ENCODE peak calls at places on chromosomes 11 and 22, in ten cellular contexts. I is stomach, U is esophagus muscularis mucosa, S is sigmoid colon, V is GM23338, C is K562, Y is endothelial cell of umbilical vein, W is SK-N-SH, F is prostate gland, H is vagina. Q is an unnamed sample.

GRCh38 chr11:48034926-48035876 is 54.8 kb downstream of the PTPRJ start:
- DNase-seq in I (peak; percentile 40), U (no peak), S (peak; percentile 93), V (no peak), C (no peak), Y (no peak), W (no peak), F (no peak), H (no peak), Q (peak; percentile 60)

GRCh38 chr11:12411806-12412727 is 34.7 kb downstream of the PARVA start:
- DNase-seq in I (peak; percentile 57), U (peak; percentile 92), S (peak; percentile 95), V (peak; percentile 90), C (peak; percentile 75), Y (peak; percentile 82), W (peak; percentile 81), F (no peak), H (no peak), Q (no peak)

GRCh38 chr11:23284626-23285025 is 424.4 kb upstream of the CCDC179 start:
- DNase-seq in I (no peak), U (no peak), S (no peak), V (no peak), C (no peak), Y (no peak), W (no peak), F (no peak), H (no peak), Q (no peak)

GRCh38 chr11:12547953-12548650 is 126.1 kb upstream of the TEAD1 start:
- DNase-seq in I (no peak), U (peak; percentile 85), S (no peak), V (no peak), C (no peak), Y (no peak), W (no peak), F (no peak), H (no peak), Q (no peak)

GRCh38 chr11:118634435-118635236 is 27.2 kb downstream of the PHLDB1 start:
- DNase-seq in I (peak; percentile 90), U (no peak), S (peak; percentile 94), V (peak; percentile 96), C (peak; percentile 93), Y (no peak), W (peak; percentile 69), F (peak; percentile 86), H (no peak), Q (no peak)

GRCh38 chr11:39374963-39375698 is 2084.3 kb downstream of the LRRC4C start:
- DNase-seq in I (no peak), U (no peak), S (no peak), V (peak; percentile 53), C (peak; percentile 10), Y (peak; percentile 2), W (peak; percentile 20), F (no peak), H (no peak), Q (no peak)

GRCh38 chr22:40436460-40437431 is 66.4 kb downstream of the SGSM3 start:
- DNase-seq in I (no peak), U (no peak), S (no peak), V (peak; percentile 79), C (peak; percentile 57), Y (peak; percentile 70), W (peak; percentile 39), F (no peak), H (no peak), Q (no peak)

GRCh38 chr11:20601221-20601914 is 2.0 kb downstream of the SLC6A5 start:
- DNase-seq in I (no peak), U (no peak), S (no peak), V (peak; percentile 66), C (no peak), Y (no peak), W (no peak), F (no peak), H (no peak), Q (no peak)

GRCh38 chr11:95231881-95232605 is 1.0 kb upstream of the SESN3 start:
- DNase-seq in I (peak; percentile 65), U (peak; percentile 94), S (peak; percentile 86), V (peak; percentile 85), C (no peak), Y (peak; percentile 49), W (peak; percentile 61), F (peak; percentile 46), H (no peak), Q (peak; percentile 95)

GRCh38 chr11:41309716-41310115 is 149.7 kb downstream of the LRRC4C start:
- DNase-seq in I (no peak), U (no peak), S (no peak), V (peak; percentile 72), C (no peak), Y (no peak), W (no peak), F (no peak), H (no peak), Q (no peak)

GRCh38 chr22:32870474-32870873 is 69.0 kb downstream of the TIMP3 start:
- DNase-seq in I (no peak), U (no peak), S (no peak), V (no peak), C (no peak), Y (no peak), W (no peak), F (no peak), H (no peak), Q (no peak)

GRCh38 chr11:99693941-99694492 is 673.3 kb downstream of the CNTN5 start:
- DNase-seq in I (no peak), U (no peak), S (no peak), V (no peak), C (no peak), Y (no peak), W (no peak), F (no peak), H (no peak), Q (no peak)

GRCh38 chr11:64861227-64861970 is 16.9 kb upstream of the CDC42BPG start:
- DNase-seq in I (no peak), U (no peak), S (no peak), V (no peak), C (no peak), Y (no peak), W (no peak), F (no peak), H (no peak), Q (peak; percentile 70)
- H3K4me1 ChIP-seq in I (peaks cover 81% of the 10 kb centered on the region), U (peaks cover 100% of the 10 kb centered on the region), S (peaks cover 70% of the 10 kb centered on the region), V (peaks cover 23% of the 10 kb centered on the region), C (peaks cover 19% of the 10 kb centered on the region), Y (peaks cover 38% of the 10 kb centered on the region), W (peaks cover 10% of the 10 kb centered on the region), F (peaks cover 14% of the 10 kb centered on the region), H (peaks cover 61% of the 10 kb centered on the region), Q (peaks cover 96% of the 10 kb centered on the region)

GRCh38 chr22:42925598-42925997 is 68.5 kb upstream of the ARFGAP3 start:
- DNase-seq in I (no peak), U (no peak), S (no peak), V (no peak), C (no peak), Y (no peak), W (no peak), F (no peak), H (no peak), Q (peak; percentile 56)
- H3K4me3 ChIP-seq in I (no peak overlapping the region), U (no peak overlapping the region), S (no peak overlapping the region), V (no peak overlapping the region), C (no peak overlapping the region), Y (no peak overlapping the region), W (no peak overlapping the region), F (no peak overlapping the region), H (no peak overlapping the region), Q (no peak overlapping the region)

DNA sequence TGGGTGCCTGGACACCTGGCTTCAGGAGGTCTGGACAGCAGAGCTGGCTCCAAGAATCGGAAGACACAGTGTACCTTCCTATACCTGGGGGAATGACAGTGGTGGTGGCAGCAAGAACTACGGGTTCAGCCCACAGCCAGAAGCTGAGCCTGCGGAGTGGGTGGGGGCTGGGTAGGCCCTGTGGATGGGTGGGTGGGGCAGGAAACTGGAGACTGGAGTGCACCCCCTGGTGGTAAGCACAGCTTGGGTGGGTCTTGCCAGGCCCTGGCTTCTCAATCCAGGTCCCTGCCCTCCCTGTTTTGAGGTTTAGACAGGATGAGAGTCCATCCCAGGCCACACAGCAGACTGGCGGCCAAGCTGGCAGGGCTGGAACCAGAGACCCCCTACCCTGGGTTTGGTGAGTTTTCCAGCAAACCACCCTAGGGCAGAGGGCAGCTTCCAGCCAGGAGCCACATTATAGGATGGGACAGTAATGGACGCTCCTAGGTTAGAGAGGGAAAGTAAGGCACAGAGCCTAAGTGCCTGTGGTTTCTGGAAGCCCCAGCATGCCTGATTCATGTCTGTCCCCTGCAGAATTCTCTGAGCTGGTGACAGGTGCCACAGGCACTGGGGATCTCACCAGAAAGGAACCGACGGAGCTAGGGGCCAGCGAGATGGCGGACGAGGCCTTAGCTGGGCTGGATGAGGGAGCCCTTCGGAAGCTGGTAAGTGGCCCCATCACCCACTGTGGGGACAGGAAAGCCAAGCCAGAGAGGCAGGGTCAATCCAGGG is 1.7 kb downstream of the SMTN start:
- DNase-seq in I (peak; percentile 69), U (no peak), S (peak; percentile 94), V (peak; percentile 79), C (peak; percentile 70), Y (peak; percentile 55), W (peak; percentile 58), F (peak; percentile 50), H (no peak), Q (peak; percentile 82)
- TF ChIP-seq POLR2AphosphoS5 in I (peak; percentile 37), U (no peak), S (peak; percentile 70), V (peak; percentile 19), C (no peak), Y (no peak), W (no peak), F (no peak), H (no peak), Q (peak; percentile 47)

GRCh38 chr11:119751281-119752060 is 22.5 kb upstream of the NECTIN1 start:
- DNase-seq in I (no peak), U (no peak), S (no peak), V (no peak), C (no peak), Y (no peak), W (no peak), F (peak; percentile 27), H (no peak), Q (peak; percentile 48)

GRCh38 chr11:119747868-119748660 is 19.1 kb upstream of the NECTIN1 start:
- DNase-seq in I (no peak), U (no peak), S (peak; percentile 44), V (no peak), C (no peak), Y (no peak), W (no peak), F (no peak), H (no peak), Q (peak; percentile 55)

GRCh38 chr11:119750056-119750455 is 21.1 kb upstream of the NECTIN1 start:
- DNase-seq in I (no peak), U (no peak), S (peak; percentile 10), V (no peak), C (no peak), Y (no peak), W (no peak), F (no peak), H (no peak), Q (peak; percentile 37)

GRCh38 chr11:119745776-119746535 is 17.0 kb upstream of the NECTIN1 start:
- DNase-seq in I (no peak), U (no peak), S (peak; percentile 28), V (no peak), C (no peak), Y (no peak), W (no peak), F (no peak), H (no peak), Q (peak; percentile 56)

DNA sequence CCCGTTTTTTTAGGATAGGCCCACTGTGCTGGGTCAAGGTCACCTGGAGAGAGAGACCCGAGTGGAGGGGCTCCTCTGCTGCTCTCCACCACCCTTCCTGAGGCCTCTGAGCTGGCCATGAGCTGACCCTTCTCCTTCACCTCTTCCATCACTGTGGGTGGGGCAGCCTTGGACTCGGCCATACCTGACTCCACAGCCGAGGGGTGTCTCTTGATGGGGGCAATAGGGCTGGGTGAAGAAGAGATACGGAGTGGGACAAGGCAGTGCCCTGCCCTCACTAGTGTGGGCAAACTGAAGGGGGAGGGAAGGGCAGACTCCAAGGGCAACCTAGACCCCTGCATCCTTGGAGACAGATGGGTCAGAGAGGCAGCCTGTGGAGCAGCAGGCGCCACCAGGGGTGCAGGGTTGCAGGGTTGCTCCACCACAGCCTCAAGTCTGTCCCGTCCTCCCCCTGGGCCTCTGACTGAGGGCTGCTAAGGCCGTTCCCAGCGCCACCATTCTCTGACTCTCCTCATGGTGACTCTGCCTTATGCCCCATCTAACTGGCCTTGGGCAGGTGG is 20.1 kb upstream of the NECTIN1 start:
- DNase-seq in I (no peak), U (no peak), S (no peak), V (no peak), C (no peak), Y (no peak), W (no peak), F (no peak), H (no peak), Q (peak; percentile 58)
- H3K4me1 ChIP-seq in I (no peaks in the 10 kb centered on the region), U (no peaks in the 10 kb centered on the region), S (no peaks in the 10 kb centered on the region), V (no peaks in the 10 kb centered on the region), C (no peaks in the 10 kb centered on the region), Y (no peaks in the 10 kb centered on the region), W (peaks cover 13% of the 10 kb centered on the region), F (no peaks in the 10 kb centered on the region), H (peaks cover 9% of the 10 kb centered on the region), Q (peaks cover 29% of the 10 kb centered on the region)